ENCODE peak calls at places on chromosome 18, in nine cellular contexts. U is Peyer's patch; M is GM03348; X is osteoblast; H is WTC11; F is activated CD4-positive, alpha-beta memory T cell treated with anti-CD3 and anti-CD28 coated beads for 36 hours; R is 8988T; V is activated CD8-positive, alpha-beta memory T cell treated with anti-CD3 and anti-CD28 coated beads for 4 hours; Q is hippocampal formation. W is an unnamed sample.

GRCh38 chr18:47492691-47493090 is 241.2 kb upstream of the SKOR2 start:
- DNase-seq in U (no peak), M (no peak), X (no peak), H (no peak), F (no peak), R (no peak), V (no peak), Q (no peak), W (no peak)

GRCh38 chr18:48979944-48980890 is 29.5 kb upstream of the SMAD7 start:
- DNase-seq in U (peak), M (no peak), X (peak), H (no peak), F (no peak), R (no peak), V (no peak), Q (no peak), W (no peak)

GRCh38 chr18:8730080-8730827 is 24.9 kb downstream of the MTCL1 start:
- DNase-seq in U (peak), M (no peak), X (peak), H (no peak), F (no peak), R (peak), V (no peak), Q (no peak), W (peak)

GRCh38 chr18:3604626-3605408 is 154.8 kb downstream of the TGIF1 start:
- DNase-seq in U (no peak), M (peak), X (no peak), H (no peak), F (peak), R (no peak), V (no peak), Q (peak), W (no peak)

GRCh38 chr18:29313312-29313711 is 1136.4 kb upstream of the CDH2 start:
- DNase-seq in U (no peak), M (no peak), X (no peak), H (no peak), F (no peak), R (no peak), V (no peak), Q (no peak), W (no peak)

GRCh38 chr18:57900906-57901305 is 97.8 kb upstream of the ATP8B1 start:
- DNase-seq in U (no peak), M (no peak), X (peak), H (no peak), F (no peak), R (no peak), V (no peak), Q (no peak), W (no peak)

GRCh38 chr18:47251289-47252120 is at the start of gene SKOR2:
- DNase-seq in U (no peak), M (no peak), X (peak), H (peak), F (peak), R (no peak), V (no peak), Q (no peak), W (no peak)

GRCh38 chr18:55185391-55185790 is 226.1 kb upstream of the CCDC68 start:
- DNase-seq in U (no peak), M (no peak), X (no peak), H (no peak), F (no peak), R (no peak), V (no peak), Q (no peak), W (no peak)

GRCh38 chr18:48073231-48073930 is 142.9 kb upstream of the SMAD2 start:
- DNase-seq in U (no peak), M (peak), X (peak), H (no peak), F (no peak), R (no peak), V (no peak), Q (no peak), W (no peak)

GRCh38 chr18:46152436-46152807 is 48.2 kb downstream of the HAUS1 start:
- DNase-seq in U (no peak), M (peak), X (peak), H (no peak), F (no peak), R (no peak), V (no peak), Q (no peak), W (no peak)

GRCh38 chr18:57797209-57797651 is 5.9 kb downstream of the ATP8B1 start:
- DNase-seq in U (peak), M (no peak), X (peak), H (no peak), F (no peak), R (no peak), V (no peak), Q (no peak), W (peak)

GRCh38 chr18:51236225-51236624 is 38.7 kb upstream of the MEX3C start:
- DNase-seq in U (no peak), M (peak), X (peak), H (no peak), F (peak), R (no peak), V (no peak), Q (no peak), W (peak)

GRCh38 chr18:28729321-28729720 is 552.4 kb upstream of the CDH2 start:
- DNase-seq in U (no peak), M (peak), X (no peak), H (no peak), F (no peak), R (peak), V (no peak), Q (no peak), W (no peak)

GRCh38 chr18:35671952-35672603 is 90.5 kb downstream of the GALNT1 start:
- DNase-seq in U (no peak), M (peak), X (peak), H (no peak), F (no peak), R (no peak), V (no peak), Q (no peak), W (no peak)

GRCh38 chr18:79962311-79962710 is 2.1 kb upstream of the HSBP1L1 start:
- DNase-seq in U (no peak), M (peak), X (peak), H (no peak), F (no peak), R (no peak), V (no peak), Q (no peak), W (no peak)

GRCh38 chr18:11163668-11164067 is 14.3 kb upstream of the PIEZO2 start:
- DNase-seq in U (no peak), M (no peak), X (no peak), H (peak), F (no peak), R (no peak), V (no peak), Q (no peak), W (no peak)

GRCh38 chr18:44758821-44759624 is 78.3 kb downstream of the SETBP1 start:
- DNase-seq in U (no peak), M (no peak), X (peak), H (no peak), F (peak), R (no peak), V (no peak), Q (no peak), W (no peak)

GRCh38 chr18:63552581-63552980 is 10.4 kb downstream of the SERPINB12 start:
- DNase-seq in U (no peak), M (no peak), X (no peak), H (no peak), F (no peak), R (no peak), V (no peak), Q (no peak), W (no peak)

GRCh38 chr18:374735-375168 is 106.9 kb upstream of the THOC1 start:
- DNase-seq in U (no peak), M (no peak), X (no peak), H (no peak), F (no peak), R (no peak), V (no peak), Q (no peak), W (no peak)

GRCh38 chr18:11857177-11857887 is 6.1 kb downstream of the CHMP1B start:
- DNase-seq in U (peak), M (peak), X (peak), H (no peak), F (no peak), R (peak), V (no peak), Q (no peak), W (peak)

GRCh38 chr18:67232406-67232805 is 284.1 kb downstream of the DSEL start:
- DNase-seq in U (no peak), M (peak), X (peak), H (no peak), F (no peak), R (no peak), V (no peak), Q (no peak), W (no peak)

GRCh38 chr18:7607535-7608173 is 40.5 kb downstream of the PTPRM start:
- DNase-seq in U (no peak), M (no peak), X (no peak), H (no peak), F (no peak), R (no peak), V (no peak), Q (no peak), W (no peak)

GRCh38 chr18:21998531-21998930 is 170.9 kb upstream of the GATA6 start:
- DNase-seq in U (peak), M (no peak), X (no peak), H (no peak), F (no peak), R (no peak), V (no peak), Q (no peak), W (no peak)

GRCh38 chr18:27778441-27778840 is 398.5 kb downstream of the CDH2 start:
- DNase-seq in U (no peak), M (peak), X (no peak), H (no peak), F (no peak), R (no peak), V (no peak), Q (no peak), W (no peak)

GRCh38 chr18:44651918-44652317 is 28.8 kb upstream of the SETBP1 start:
- DNase-seq in U (no peak), M (peak), X (no peak), H (no peak), F (no peak), R (no peak), V (no peak), Q (no peak), W (peak)

W was measured in HuH-7.5.